ENCODE peak calls at places on chromosomes 12 and 14, in seven cellular contexts. One of them, this sample, is unnamed.

GRCh38 chr12:111248221-111248620 is 120.7 kb downstream of the PHETA1 start:
- DNase-seq in GM12892: no peak
- DNase-seq in H1: no peak
- DNase-seq in GM12878: no peak
- DNase-seq in K562: no peak
- DNase-seq in HepG2: no peak
- DNase-seq in SK-N-SH: peak; percentile 67
- DNase-seq in this sample: no peak

GRCh38 chr14:38481939-38482678 is 226.2 kb upstream of the CLEC14A start:
- DNase-seq in HepG2: no peak
- DNase-seq in K562: no peak
- DNase-seq in GM12878: no peak
- DNase-seq in SK-N-SH: no peak
- DNase-seq in GM12892: no peak
- DNase-seq in H1: no peak
- DNase-seq in this sample: no peak

GRCh38 chr14:83994020-83994419 is 1535.9 kb upstream of the FLRT2 start:
- DNase-seq in K562: no peak
- DNase-seq in HepG2: no peak
- DNase-seq in H1: no peak
- DNase-seq in GM12892: no peak
- DNase-seq in SK-N-SH: no peak
- DNase-seq in GM12878: no peak
- DNase-seq in this sample: no peak

GRCh38 chr12:117087808-117088207 is 11.4 kb downstream of the TESC start:
- DNase-seq in HepG2: no peak
- DNase-seq in H1: no peak
- DNase-seq in GM12892: no peak
- DNase-seq in K562: no peak
- DNase-seq in GM12878: no peak
- DNase-seq in SK-N-SH: no peak
- DNase-seq in this sample: no peak

GRCh38 chr14:34463598-34463961 is 1.5 kb upstream of the SPTSSA start:
- DNase-seq in K562: no peak
- DNase-seq in HepG2: no peak
- DNase-seq in SK-N-SH: no peak
- DNase-seq in GM12878: no peak
- DNase-seq in H1: no peak
- DNase-seq in GM12892: no peak
- DNase-seq in this sample: no peak

GRCh38 chr12:111411187-111411764 is 5.6 kb downstream of the SH2B3 start:
- DNase-seq in H1: no peak
- DNase-seq in SK-N-SH: no peak
- DNase-seq in K562: no peak
- DNase-seq in HepG2: no peak
- DNase-seq in GM12878: no peak
- DNase-seq in GM12892: no peak
- DNase-seq in this sample: no peak

GRCh38 chr14:33586806-33587205 is 364.1 kb downstream of the EGLN3 start:
- DNase-seq in SK-N-SH: no peak
- DNase-seq in GM12878: no peak
- DNase-seq in HepG2: no peak
- DNase-seq in K562: no peak
- DNase-seq in H1: no peak
- DNase-seq in GM12892: no peak
- DNase-seq in this sample: no peak

GRCh38 chr12:99959549-99960170 is 25.1 kb downstream of the ANKS1B start:
- DNase-seq in SK-N-SH: peak; percentile 52
- DNase-seq in GM12892: no peak
- DNase-seq in GM12878: no peak
- DNase-seq in H1: no peak
- DNase-seq in K562: no peak
- DNase-seq in HepG2: peak; percentile 15
- DNase-seq in this sample: no peak

GRCh38 chr14:34983148-34983760 is 462 bp downstream of the SRP54 start:
- DNase-seq in GM12878: no peak
- DNase-seq in H1: no peak
- DNase-seq in GM12892: no peak
- DNase-seq in K562: no peak
- DNase-seq in HepG2: no peak
- DNase-seq in SK-N-SH: no peak
- DNase-seq in this sample: no peak

GRCh38 chr14:69049675-69050074 is 70.6 kb upstream of the ACTN1 start:
- DNase-seq in HepG2: peak; percentile 29
- DNase-seq in GM12892: no peak
- DNase-seq in K562: no peak
- DNase-seq in GM12878: no peak
- DNase-seq in SK-N-SH: no peak
- DNase-seq in H1: no peak
- DNase-seq in this sample: no peak

GRCh38 chr14:104976198-104977007 is 1.8 kb downstream of the AHNAK2 start:
- DNase-seq in HepG2: peak; percentile 66
- DNase-seq in GM12892: peak; percentile 86
- DNase-seq in GM12878: peak; percentile 5
- DNase-seq in H1: no peak
- DNase-seq in SK-N-SH: peak; percentile 92
- DNase-seq in K562: peak; percentile 71
- DNase-seq in this sample: peak; percentile 90

GRCh38 chr12:22275847-22276246 is 58.7 kb downstream of the ST8SIA1 start:
- DNase-seq in GM12878: no peak
- DNase-seq in K562: no peak
- DNase-seq in GM12892: no peak
- DNase-seq in HepG2: no peak
- DNase-seq in H1: peak; percentile 31
- DNase-seq in SK-N-SH: no peak
- DNase-seq in this sample: no peak

GRCh38 chr12:22276313-22276712 is 58.2 kb downstream of the ST8SIA1 start:
- DNase-seq in HepG2: no peak
- DNase-seq in GM12878: no peak
- DNase-seq in K562: no peak
- DNase-seq in GM12892: no peak
- DNase-seq in H1: no peak
- DNase-seq in SK-N-SH: no peak
- DNase-seq in this sample: no peak

GRCh38 chr12:22272596-22272995 is 61.9 kb downstream of the ST8SIA1 start:
- DNase-seq in GM12878: no peak
- DNase-seq in K562: no peak
- DNase-seq in SK-N-SH: no peak
- DNase-seq in GM12892: no peak
- DNase-seq in HepG2: no peak
- DNase-seq in H1: no peak
- DNase-seq in this sample: no peak

GRCh38 chr12:22282283-22282682 is 52.2 kb downstream of the ST8SIA1 start:
- DNase-seq in SK-N-SH: no peak
- DNase-seq in K562: no peak
- DNase-seq in H1: no peak
- DNase-seq in GM12892: no peak
- DNase-seq in HepG2: no peak
- DNase-seq in GM12878: no peak
- DNase-seq in this sample: no peak

DNA sequence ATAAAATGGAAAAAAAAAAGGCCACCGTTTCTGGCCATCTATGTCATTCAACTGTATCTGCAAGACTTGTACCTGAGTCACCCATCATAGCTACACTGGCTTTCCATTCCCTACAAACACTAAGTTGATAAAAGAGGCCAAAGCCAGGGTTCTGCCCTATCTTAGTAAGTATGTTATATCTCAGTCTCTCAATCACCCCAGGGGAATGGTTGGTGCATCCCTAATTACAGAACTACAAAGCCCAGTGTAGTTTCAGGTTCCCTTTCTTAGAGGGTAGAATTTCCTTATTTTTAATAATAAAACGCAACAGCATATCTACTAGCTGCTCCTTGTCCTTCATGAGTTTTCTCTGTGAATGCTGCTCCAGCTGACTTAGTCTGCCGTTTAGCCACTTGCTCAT is 57.7 kb downstream of the ST8SIA1 start:
- DNase-seq in GM12878: no peak
- DNase-seq in SK-N-SH: no peak
- DNase-seq in HepG2: no peak
- DNase-seq in GM12892: no peak
- DNase-seq in K562: no peak
- DNase-seq in H1: no peak
- DNase-seq in this sample: no peak
- TF ChIP-seq TAF1 in GM12878: no peak
- TF ChIP-seq TAF1 in SK-N-SH: no peak
- TF ChIP-seq TAF1 in HepG2: no peak
- TF ChIP-seq TAF1 in GM12892: no peak
- TF ChIP-seq TAF1 in K562: no peak
- TF ChIP-seq TAF1 in H1: no peak
- TF ChIP-seq TAF1 in this sample: no peak

GRCh38 chr12:13204428-13204827 is 7.9 kb downstream of the EMP1 start:
- DNase-seq in K562: no peak
- DNase-seq in SK-N-SH: no peak
- DNase-seq in GM12892: no peak
- DNase-seq in H1: no peak
- DNase-seq in HepG2: no peak
- DNase-seq in GM12878: no peak
- DNase-seq in this sample: no peak

GRCh38 chr12:13203028-13203922 is 6.7 kb downstream of the EMP1 start:
- DNase-seq in GM12878: no peak
- DNase-seq in H1: peak; percentile 60
- DNase-seq in HepG2: no peak
- DNase-seq in K562: peak; percentile 13
- DNase-seq in GM12892: no peak
- DNase-seq in SK-N-SH: peak; percentile 25
- DNase-seq in this sample: no peak

GRCh38 chr12:13206560-13206897 is 10.0 kb downstream of the EMP1 start:
- DNase-seq in K562: no peak
- DNase-seq in H1: no peak
- DNase-seq in HepG2: no peak
- DNase-seq in GM12892: no peak
- DNase-seq in GM12878: no peak
- DNase-seq in SK-N-SH: no peak
- DNase-seq in this sample: no peak

GRCh38 chr12:13208533-13209278 is 12.2 kb downstream of the EMP1 start:
- DNase-seq in K562: no peak
- DNase-seq in GM12878: no peak
- DNase-seq in HepG2: no peak
- DNase-seq in SK-N-SH: peak; percentile 15
- DNase-seq in GM12892: no peak
- DNase-seq in H1: no peak
- DNase-seq in this sample: no peak

DNA sequence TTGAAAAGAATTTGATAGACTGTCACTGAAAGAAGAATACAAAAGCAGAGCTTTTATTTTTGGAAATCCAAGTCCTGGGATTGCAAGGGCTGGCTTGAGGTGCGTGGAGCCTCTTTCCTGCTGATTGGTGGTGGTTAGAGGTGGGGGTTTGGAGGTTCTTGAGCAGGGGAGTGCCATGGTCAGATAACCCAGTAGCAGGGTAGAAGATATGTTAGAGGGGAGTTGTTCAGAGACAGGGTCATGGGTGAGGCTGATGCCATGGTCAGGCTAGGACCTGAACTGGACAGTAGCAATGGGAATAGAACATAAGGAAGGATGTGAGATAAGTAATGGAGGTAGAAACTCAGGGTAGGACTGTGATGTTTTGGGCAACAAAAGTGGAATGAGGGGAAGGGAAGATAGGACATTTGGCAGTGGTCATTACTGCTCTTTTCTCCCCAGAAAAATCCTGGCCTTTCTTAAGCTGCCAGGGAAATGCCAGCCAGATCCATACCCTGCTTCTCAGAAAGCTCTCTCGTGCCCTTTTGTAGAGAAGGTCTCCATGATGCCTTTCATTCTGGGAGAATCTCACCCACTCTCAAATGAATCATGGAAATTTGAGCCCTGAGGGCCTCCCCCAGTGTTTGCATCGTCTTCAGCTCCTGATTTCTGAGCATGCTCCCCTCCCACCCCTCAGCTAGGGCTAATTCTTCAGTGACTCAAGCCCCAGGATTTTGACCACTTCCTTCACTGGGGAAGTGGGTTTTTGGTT is 9.5 kb downstream of the EMP1 start:
- DNase-seq in SK-N-SH: no peak
- DNase-seq in GM12892: no peak
- DNase-seq in H1: no peak
- DNase-seq in HepG2: no peak
- DNase-seq in K562: no peak
- DNase-seq in GM12878: no peak
- DNase-seq in this sample: no peak
- TF ChIP-seq TAF1 in SK-N-SH: peak; percentile 61
- TF ChIP-seq TAF1 in GM12892: no peak
- TF ChIP-seq TAF1 in H1: no peak
- TF ChIP-seq TAF1 in HepG2: no peak
- TF ChIP-seq TAF1 in K562: no peak
- TF ChIP-seq TAF1 in GM12878: no peak
- TF ChIP-seq TAF1 in this sample: no peak

GRCh38 chr12:107669946-107670345 is 15.7 kb upstream of the PWP1 start:
- DNase-seq in HepG2: no peak
- DNase-seq in GM12878: no peak
- DNase-seq in H1: no peak
- DNase-seq in SK-N-SH: no peak
- DNase-seq in GM12892: no peak
- DNase-seq in K562: no peak
- DNase-seq in this sample: no peak

GRCh38 chr12:107668320-107668719 is 17.3 kb upstream of the PWP1 start:
- DNase-seq in H1: no peak
- DNase-seq in K562: no peak
- DNase-seq in GM12892: no peak
- DNase-seq in SK-N-SH: no peak
- DNase-seq in HepG2: no peak
- DNase-seq in GM12878: no peak
- DNase-seq in this sample: no peak

GRCh38 chr12:107668743-107669142 is 16.9 kb upstream of the PWP1 start:
- DNase-seq in GM12878: no peak
- DNase-seq in K562: no peak
- DNase-seq in HepG2: no peak
- DNase-seq in H1: no peak
- DNase-seq in GM12892: no peak
- DNase-seq in SK-N-SH: no peak
- DNase-seq in this sample: no peak

GRCh38 chr12:107666009-107666408 is 19.6 kb upstream of the PWP1 start:
- DNase-seq in K562: no peak
- DNase-seq in GM12892: no peak
- DNase-seq in HepG2: no peak
- DNase-seq in SK-N-SH: no peak
- DNase-seq in GM12878: no peak
- DNase-seq in H1: no peak
- DNase-seq in this sample: no peak

DNA sequence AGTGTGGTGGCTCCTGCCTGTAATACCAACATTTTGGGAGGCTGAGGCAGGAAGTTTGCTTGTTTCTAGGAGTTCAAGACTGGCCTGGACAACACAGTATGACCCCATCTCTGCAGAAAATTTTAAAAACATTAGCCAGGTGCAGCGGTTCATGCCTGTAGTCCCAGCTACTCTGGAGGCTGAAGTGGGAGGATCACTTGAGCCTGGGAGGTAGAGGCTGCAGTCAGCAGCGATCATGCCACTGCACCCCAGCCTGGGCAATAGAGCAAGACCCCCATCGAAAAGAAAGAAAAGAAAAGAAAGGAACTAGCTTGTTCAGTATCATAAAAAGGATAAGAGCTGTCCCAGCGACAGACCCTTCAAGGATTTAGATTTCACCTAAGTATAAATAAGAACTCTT is 18.1 kb upstream of the PWP1 start:
- DNase-seq in SK-N-SH: no peak
- DNase-seq in HepG2: no peak
- DNase-seq in K562: no peak
- DNase-seq in H1: no peak
- DNase-seq in GM12878: no peak
- DNase-seq in GM12892: no peak
- DNase-seq in this sample: no peak
- TF ChIP-seq TAF1 in SK-N-SH: no peak
- TF ChIP-seq TAF1 in HepG2: no peak
- TF ChIP-seq TAF1 in K562: no peak
- TF ChIP-seq TAF1 in H1: no peak
- TF ChIP-seq TAF1 in GM12878: no peak
- TF ChIP-seq TAF1 in GM12892: no peak
- TF ChIP-seq TAF1 in this sample: no peak

GRCh38 chr12:93079271-93079670 is 150.2 kb upstream of the EEA1 start:
- DNase-seq in GM12878: no peak
- DNase-seq in K562: no peak
- DNase-seq in HepG2: no peak
- DNase-seq in H1: no peak
- DNase-seq in SK-N-SH: no peak
- DNase-seq in GM12892: no peak
- DNase-seq in this sample: no peak
- TF ChIP-seq TAF1 in GM12878: no peak
- TF ChIP-seq TAF1 in K562: no peak
- TF ChIP-seq TAF1 in HepG2: no peak
- TF ChIP-seq TAF1 in H1: no peak
- TF ChIP-seq TAF1 in SK-N-SH: no peak
- TF ChIP-seq TAF1 in GM12892: no peak
- TF ChIP-seq TAF1 in this sample: no peak

This sample was measured in GM12891.